ENCODE peak calls at places on chromosomes 6 and 20, in nine cellular contexts. L, A, C, B, Y, W, K, Z and H are unnamed samples.
A peak's percentile ranks its signal among the peaks of the same experiment; 100 is the strongest.

GRCh38 chr6:83071707-83072106 is 4.2 kb downstream of the DOP1A start:
- DNase-seq in L (no peak), A (peak; percentile 56), C (no peak), B (no peak), Y (no peak), W (no peak), K (no peak), Z (no peak), H (no peak)

GRCh38 chr6:133512410-133513016 is 271.4 kb downstream of the EYA4 start:
- DNase-seq in L (peak; percentile 65), A (peak; percentile 38), C (no peak), B (no peak), Y (no peak), W (no peak), K (peak; percentile 73), Z (peak; percentile 67), H (peak; percentile 60)

GRCh38 chr6:158468666-158469065 is 91.2 kb upstream of the TMEM181 start:
- DNase-seq in L (no peak), A (no peak), C (no peak), B (no peak), Y (no peak), W (no peak), K (no peak), Z (no peak), H (no peak)

GRCh38 chr6:56293756-56294155 is 46.4 kb upstream of the COL21A1 start:
- DNase-seq in L (no peak), A (no peak), C (no peak), B (no peak), Y (no peak), W (no peak), K (peak; percentile 30), Z (no peak), H (no peak)

GRCh38 chr20:14582855-14583254 is 245.4 kb upstream of the FLRT3 start:
- DNase-seq in L (no peak), A (no peak), C (no peak), B (no peak), Y (no peak), W (no peak), K (no peak), Z (no peak), H (peak; percentile 0)

GRCh38 chr6:18506387-18507017 is 119.4 kb downstream of the RNF144B start:
- DNase-seq in L (peak; percentile 20), A (no peak), C (no peak), B (no peak), Y (no peak), W (no peak), K (peak; percentile 67), Z (no peak), H (no peak)

GRCh38 chr6:101429845-101430244 is 36.3 kb downstream of the GRIK2 start:
- DNase-seq in L (no peak), A (no peak), C (no peak), B (no peak), Y (no peak), W (no peak), K (no peak), Z (no peak), H (no peak)

GRCh38 chr6:82573200-82573972 is 209.8 kb downstream of the TPBG start:
- DNase-seq in L (no peak), A (no peak), C (no peak), B (no peak), Y (no peak), W (no peak), K (no peak), Z (no peak), H (no peak)

GRCh38 chr6:159654483-159655098 is 38.5 kb downstream of the SOD2 start:
- DNase-seq in L (peak; percentile 80), A (peak; percentile 32), C (no peak), B (no peak), Y (no peak), W (no peak), K (peak; percentile 43), Z (peak; percentile 73), H (peak; percentile 62)

GRCh38 chr20:2887715-2888114 is 14.4 kb downstream of the PTPRA start:
- DNase-seq in L (no peak), A (no peak), C (no peak), B (no peak), Y (no peak), W (no peak), K (no peak), Z (no peak), H (no peak)

GRCh38 chr20:43393072-43393471 is 64.6 kb upstream of the SRSF6 start:
- DNase-seq in L (no peak), A (no peak), C (no peak), B (no peak), Y (no peak), W (no peak), K (no peak), Z (no peak), H (no peak)

GRCh38 chr20:15613530-15613929 is 959.7 kb downstream of the KIF16B start:
- DNase-seq in L (peak; percentile 11), A (no peak), C (no peak), B (no peak), Y (no peak), W (peak; percentile 25), K (no peak), Z (no peak), H (no peak)

GRCh38 chr20:755931-756330 is 12.4 kb downstream of the SLC52A3 start:
- DNase-seq in L (no peak), A (no peak), C (no peak), B (no peak), Y (no peak), W (no peak), K (no peak), Z (no peak), H (no peak)

GRCh38 chr6:42441661-42442081 is 10.1 kb downstream of the TRERF1 start:
- DNase-seq in L (peak; percentile 23), A (no peak), C (no peak), B (no peak), Y (no peak), W (no peak), K (peak; percentile 74), Z (no peak), H (no peak)